ENCODE peak calls at places on chromosomes 6 and 20, in eight cellular contexts. D is PC-9, J is SJSA1, K is fibroblast of lung, E is pancreas, X is WERI-Rb-1, V is neural progenitor cell, L is neuronal stem cell. B is an unnamed sample.

GRCh38 chr6:157106487-157106886 is 216.8 kb downstream of the TMEM242 start:
- DNase-seq in V (no peak), L (no peak), D (peak; percentile 78), E (no peak), J (no peak), K (peak; percentile 51), X (no peak), B (no peak)

GRCh38 chr20:1803216-1804128 is 91.7 kb upstream of the SIRPA start:
- DNase-seq in D (no peak), K (peak; percentile 59), J (no peak), V (peak; percentile 93), L (peak; percentile 76), E (peak; percentile 19), X (peak; percentile 60), B (peak; percentile 88)

GRCh38 chr6:66993272-66993671 is 1286.2 kb upstream of the EYS start:
- DNase-seq in E (no peak), X (no peak), K (peak; percentile 37), J (no peak), L (no peak), V (no peak), D (no peak), B (no peak)

GRCh38 chr6:2133718-2134310 is 111.6 kb downstream of the GMDS start:
- DNase-seq in X (no peak), E (no peak), V (no peak), J (no peak), K (no peak), L (no peak), D (no peak), B (no peak)

GRCh38 chr6:95693108-95693507 is 115.8 kb downstream of the MANEA start:
- DNase-seq in D (no peak), E (no peak), K (no peak), J (no peak), L (peak; percentile 51), X (no peak), V (peak; percentile 55), B (no peak)

GRCh38 chr20:53980101-53980500 is 90.3 kb downstream of the BCAS1 start:
- DNase-seq in V (no peak), X (no peak), J (no peak), E (no peak), D (no peak), L (no peak), K (peak; percentile 15), B (no peak)

GRCh38 chr20:23048283-23049200 is 930 bp downstream of the THBD start:
- DNase-seq in L (peak; percentile 24), D (no peak), X (no peak), K (peak; percentile 23), V (peak; percentile 78), J (peak; percentile 60), E (no peak), B (peak; percentile 89)

GRCh38 chr6:3893487-3893886 is 44.3 kb downstream of the FAM50B start:
- DNase-seq in V (no peak), J (no peak), L (no peak), E (no peak), X (no peak), D (no peak), K (no peak), B (no peak)

GRCh38 chr20:32972181-32973076 is 31.8 kb downstream of the SUN5 start:
- DNase-seq in X (no peak), J (peak; percentile 32), L (no peak), K (no peak), E (no peak), V (no peak), D (no peak), B (no peak)

GRCh38 chr20:35641743-35642142 is 23.0 kb downstream of the CPNE1 start:
- DNase-seq in D (no peak), V (no peak), L (no peak), J (no peak), K (no peak), X (no peak), E (no peak), B (no peak)

GRCh38 chr20:16759161-16759523 is 11.0 kb downstream of the OTOR start:
- DNase-seq in X (no peak), E (no peak), D (no peak), K (no peak), V (no peak), J (no peak), L (no peak), B (no peak)

GRCh38 chr6:40706222-40706621 is 119.1 kb upstream of the LRFN2 start:
- DNase-seq in L (peak; percentile 41), X (no peak), J (no peak), K (no peak), V (peak; percentile 73), D (no peak), E (no peak), B (no peak)

GRCh38 chr20:56517211-56517610 is 7.3 kb upstream of the FAM209A start:
- DNase-seq in V (no peak), E (no peak), D (no peak), L (no peak), X (no peak), J (no peak), K (no peak), B (no peak)

GRCh38 chr20:56518126-56518525 is 6.4 kb upstream of the FAM209A start:
- DNase-seq in X (no peak), K (no peak), E (no peak), D (no peak), J (no peak), V (no peak), L (no peak), B (no peak)

GRCh38 chr20:56517641-56518040 is 6.9 kb upstream of the FAM209A start:
- DNase-seq in V (no peak), K (no peak), X (no peak), E (no peak), J (no peak), D (no peak), L (no peak), B (no peak)

GRCh38 chr20:56515657-56516381 is 8.7 kb upstream of the FAM209A start:
- DNase-seq in D (no peak), K (peak; percentile 37), L (no peak), J (no peak), X (no peak), V (no peak), E (no peak), B (no peak)

GRCh38 chr20:56516631-56517030 is 7.9 kb upstream of the FAM209A start:
- DNase-seq in X (no peak), D (no peak), V (no peak), L (no peak), E (no peak), K (no peak), J (no peak), B (no peak)
- H3K36me3 ChIP-seq in X (peaks cover 29% of the 10 kb centered on the region), D (peaks cover 20% of the 10 kb centered on the region), V (no peaks in the 10 kb centered on the region), L (peaks cover 25% of the 10 kb centered on the region), E (peaks cover 15% of the 10 kb centered on the region), K (peaks cover 5% of the 10 kb centered on the region), J (peaks cover 66% of the 10 kb centered on the region), B (peaks cover 62% of the 10 kb centered on the region)

GRCh38 chr6:33392168-33392947 is 735 bp downstream of the KIFC1 start:
- DNase-seq in E (no peak), V (peak; percentile 28), J (no peak), L (no peak), X (peak; percentile 37), K (no peak), D (no peak), B (no peak)
- H3K4me3 ChIP-seq in E (peak overlapping the region; percentile 43), V (peak overlapping the region; percentile 73), J (peak overlapping the region; percentile 78), L (peak overlapping the region; percentile 85), X (peak overlapping the region; percentile 86), K (peak overlapping the region; percentile 57), D (peak overlapping the region; percentile 63), B (peak overlapping the region; percentile 60)

DNA sequence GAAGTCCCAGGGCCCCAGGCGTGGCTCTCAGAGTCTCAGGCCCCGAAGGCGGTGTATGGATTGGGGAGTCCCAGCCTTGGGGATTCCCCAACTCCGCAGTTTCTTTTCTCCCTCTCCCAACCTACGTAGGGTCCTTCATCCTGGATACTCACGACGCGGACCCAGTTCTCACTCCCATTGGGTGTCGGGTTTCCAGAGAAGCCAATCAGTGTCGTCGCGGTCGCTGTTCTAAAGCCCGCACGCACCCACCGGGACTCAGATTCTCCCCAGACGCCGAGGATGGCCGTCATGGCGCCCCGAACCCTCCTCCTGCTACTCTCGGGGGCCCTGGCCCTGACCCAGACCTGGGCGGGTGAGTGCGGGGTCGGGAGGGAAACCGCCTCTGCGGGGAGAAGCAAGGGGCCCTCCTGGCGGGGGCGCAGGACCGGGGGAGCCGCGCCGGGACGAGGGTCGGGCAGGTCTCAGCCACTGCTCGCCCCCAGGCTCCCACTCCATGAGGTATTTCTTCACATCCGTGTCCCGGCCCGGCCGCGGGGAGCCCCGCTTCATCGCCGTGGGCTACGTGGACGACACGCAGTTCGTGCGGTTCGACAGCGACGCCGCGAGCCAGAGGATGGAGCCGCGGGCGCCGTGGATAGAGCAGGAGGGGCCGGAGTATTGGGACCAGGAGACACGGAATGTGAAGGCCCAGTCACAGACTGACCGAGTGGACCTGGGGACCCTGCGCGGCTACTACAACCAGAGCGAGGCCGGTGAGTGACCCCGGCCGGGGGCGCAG is at the start of gene HLA-A:
- DNase-seq in J (peak; percentile 95), X (peak; percentile 97), K (peak; percentile 94), D (peak; percentile 86), E (peak; percentile 89), V (peak; percentile 95), L (peak; percentile 88), B (peak; percentile 95)
- H3K27ac ChIP-seq in J (peak within 1 kb of the TSS; percentile 95), X (peak within 1 kb of the TSS; percentile 72), K (peak within 1 kb of the TSS; percentile 94), D (no peak within 1 kb of the TSS), E (peak within 1 kb of the TSS; percentile 42), V (no peak within 1 kb of the TSS), L (no peak within 1 kb of the TSS), B (peak within 1 kb of the TSS; percentile 85)

GRCh38 chr20:25282034-25282781 is 34.3 kb downstream of the PYGB start:
- DNase-seq in V (no peak), E (peak; percentile 1), D (no peak), K (no peak), L (no peak), J (peak; percentile 41), X (peak; percentile 3), B (peak; percentile 34)
- H3K36me3 ChIP-seq in V (no peaks in the 10 kb centered on the region), E (no peaks in the 10 kb centered on the region), D (peaks cover 19% of the 10 kb centered on the region), K (peaks cover 32% of the 10 kb centered on the region), L (peaks cover 68% of the 10 kb centered on the region), J (peaks cover 100% of the 10 kb centered on the region), X (peaks cover 100% of the 10 kb centered on the region), B (peaks cover 100% of the 10 kb centered on the region)

DNA sequence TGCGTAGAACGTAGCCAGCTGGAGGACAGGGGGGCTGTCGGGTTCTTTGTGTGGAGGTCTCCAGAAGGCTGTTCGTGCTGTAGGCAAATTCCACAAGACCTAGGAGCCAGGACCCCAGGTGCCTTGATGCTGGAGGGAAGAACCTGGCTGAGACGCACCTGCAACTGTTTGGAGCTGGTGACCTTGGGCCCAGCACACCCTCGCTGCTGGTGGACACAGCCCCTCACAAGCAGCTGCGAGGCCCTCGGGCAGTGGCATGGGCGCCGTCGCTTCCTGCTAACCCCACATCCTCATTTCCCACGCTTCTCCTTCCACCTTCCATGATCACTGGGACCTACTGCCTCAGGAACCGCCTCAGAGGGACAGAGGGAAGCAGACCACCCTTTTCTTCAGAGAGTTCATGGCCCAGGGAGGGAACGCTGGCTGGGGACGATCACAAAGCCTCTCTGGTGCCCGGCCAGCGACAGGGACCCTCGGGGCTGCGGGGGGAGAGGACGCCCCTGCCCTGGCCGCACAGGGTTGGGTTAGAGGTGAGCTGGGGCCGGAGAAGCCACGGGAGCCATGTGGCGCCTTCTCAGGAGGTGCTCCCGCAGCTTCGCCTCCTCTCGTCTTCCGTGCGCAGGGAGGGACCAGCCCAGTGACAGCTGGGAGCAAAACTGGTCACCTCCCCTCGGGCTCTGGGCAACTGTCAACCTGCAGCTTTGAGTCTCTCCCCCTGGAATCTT is 18.4 kb downstream of the DLL1 start:
- DNase-seq in E (no peak), X (no peak), D (no peak), K (no peak), J (no peak), L (no peak), V (no peak), B (peak; percentile 45)
- H3K4me3 ChIP-seq in E (peak overlapping the region; percentile 45), X (no peak overlapping the region), D (no peak overlapping the region), K (no peak overlapping the region), J (no peak overlapping the region), L (no peak overlapping the region), V (no peak overlapping the region), B (peak overlapping the region; percentile 41)

B was measured in lower lobe of right lung.